ENCODE peak calls at places on chromosome 20, in five cellular contexts. M is SK-N-SH, L is left ventricle myocardium inferior, S is PC-9, B is pancreas. E is an unnamed sample.
A peak's percentile ranks its signal among the peaks of the same experiment; 100 is the strongest.

GRCh38 chr20:47493175-47493953 is 8.3 kb upstream of the NCOA3 start:
- DNase-seq in M (peak; percentile 52), L (peak; percentile 92), S (peak; percentile 89), B (peak; percentile 87), E (peak; percentile 65)

GRCh38 chr20:3420211-3420707 is 12.8 kb upstream of the DNAAF9 start:
- DNase-seq in M (no peak), L (peak; percentile 39), S (no peak), B (no peak), E (peak; percentile 93)

GRCh38 chr20:6075428-6076219 is 21.8 kb upstream of the LRRN4 start:
- DNase-seq in M (no peak), L (peak; percentile 43), S (no peak), B (no peak), E (no peak)

GRCh38 chr20:3413393-3413889 is 6.0 kb upstream of the DNAAF9 start:
- DNase-seq in M (no peak), L (no peak), S (no peak), B (no peak), E (no peak)

GRCh38 chr20:34181484-34181883 is 59.7 kb upstream of the ASIP start:
- DNase-seq in M (no peak), L (no peak), S (no peak), B (no peak), E (no peak)

GRCh38 chr20:23133560-23133998 is 47.5 kb upstream of the CD93 start:
- DNase-seq in M (no peak), L (no peak), S (no peak), B (no peak), E (no peak)

GRCh38 chr20:6665621-6666345 is 101.7 kb upstream of the BMP2 start:
- DNase-seq in M (no peak), L (no peak), S (no peak), B (no peak), E (no peak)

GRCh38 chr20:32474967-32475819 is 109.9 kb downstream of the NOL4L start:
- DNase-seq in M (peak; percentile 59), L (peak; percentile 92), S (peak; percentile 99), B (peak; percentile 85), E (no peak)

GRCh38 chr20:30284533-30284932 is 972.9 kb upstream of the DEFB115 start:
- DNase-seq in M (peak; percentile 27), L (no peak), S (no peak), B (no peak), E (no peak)

GRCh38 chr20:53550590-53551187 is 43.0 kb downstream of the ZNF217 start:
- DNase-seq in M (no peak), L (no peak), S (no peak), B (no peak), E (no peak)

GRCh38 chr20:8447262-8448120 is 315.4 kb downstream of the PLCB1 start:
- DNase-seq in M (no peak), L (no peak), S (no peak), B (no peak), E (no peak)

DNA sequence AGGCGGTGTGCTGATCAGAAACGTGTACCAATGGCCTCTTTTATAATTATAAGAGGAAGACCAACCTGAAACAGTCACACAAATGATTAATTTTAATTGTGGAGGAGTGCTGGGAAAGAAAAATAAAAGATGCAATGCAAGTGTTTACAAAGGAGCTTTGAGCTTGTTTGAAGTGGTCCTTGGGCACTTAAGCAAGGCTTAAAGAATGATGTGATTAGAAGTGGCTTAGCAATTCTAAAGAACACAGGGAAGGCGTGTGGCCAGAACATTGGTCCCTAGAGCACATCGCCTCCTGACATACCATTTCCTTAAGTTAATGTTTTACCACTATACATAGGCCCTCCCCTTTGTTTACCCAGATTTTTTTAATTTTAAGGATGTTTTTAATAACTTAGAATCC is 26.1 kb downstream of the PTPN1 start:
- DNase-seq in M (no peak), L (no peak), S (no peak), B (no peak), E (no peak)
- H3K27ac ChIP-seq in M (no peak overlapping the region), L (no peak overlapping the region), S (no peak overlapping the region), B (no peak overlapping the region), E (no peak overlapping the region)

GRCh38 chr20:62962891-62963613 is 10.5 kb downstream of the SLC17A9 start:
- DNase-seq in M (no peak), L (no peak), S (no peak), B (no peak), E (no peak)
- H3K4me1 ChIP-seq in M (no peaks in the 10 kb centered on the region), L (no peaks in the 10 kb centered on the region), S (no peaks in the 10 kb centered on the region), B (no peaks in the 10 kb centered on the region), E (no peaks in the 10 kb centered on the region)

GRCh38 chr20:49412953-49413352 is 69.5 kb downstream of the KCNB1 start:
- DNase-seq in M (no peak), L (no peak), S (no peak), B (no peak), E (no peak)

GRCh38 chr20:49412254-49412653 is 70.2 kb downstream of the KCNB1 start:
- DNase-seq in M (no peak), L (no peak), S (no peak), B (no peak), E (no peak)

GRCh38 chr20:49413677-49414076 is 68.8 kb downstream of the KCNB1 start:
- DNase-seq in M (no peak), L (no peak), S (no peak), B (no peak), E (no peak)

GRCh38 chr20:49415664-49416044 is 66.8 kb downstream of the KCNB1 start:
- DNase-seq in M (no peak), L (no peak), S (no peak), B (no peak), E (no peak)

DNA sequence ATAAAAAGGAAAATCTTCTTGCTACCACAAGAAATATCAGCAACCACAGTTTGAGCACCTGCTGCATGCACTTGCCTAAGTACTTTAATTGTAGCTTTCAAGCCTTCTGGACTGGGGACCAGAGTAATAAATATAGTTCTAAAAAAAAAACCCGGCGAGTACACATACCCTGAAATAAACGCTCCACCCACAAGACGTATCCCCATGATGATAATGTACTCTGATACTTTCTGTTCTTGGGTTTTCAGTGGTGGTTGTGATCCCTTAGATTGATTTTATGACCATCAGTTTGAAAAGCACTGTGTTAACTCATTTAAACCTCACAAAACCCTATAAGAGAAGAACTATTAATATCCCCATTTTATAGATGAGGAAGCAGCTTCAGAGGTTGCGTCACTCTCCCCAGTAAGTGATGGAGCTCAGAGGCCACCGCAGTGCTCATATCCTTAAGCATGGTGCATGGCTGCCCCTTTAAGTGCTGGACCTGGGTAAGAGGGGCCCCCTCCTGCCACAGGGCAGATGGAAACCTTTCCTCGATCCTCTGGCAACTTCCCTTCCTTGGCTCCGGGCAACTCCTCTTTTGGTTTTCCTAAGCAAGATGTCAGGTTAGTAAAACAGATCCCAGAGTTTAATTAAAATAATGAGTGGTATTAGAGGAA is 67.3 kb downstream of the KCNB1 start:
- DNase-seq in M (no peak), L (no peak), S (no peak), B (no peak), E (no peak)
- H3K27ac ChIP-seq in M (no peak overlapping the region), L (peak overlapping the region; percentile 40), S (no peak overlapping the region), B (no peak overlapping the region), E (no peak overlapping the region)

DNA sequence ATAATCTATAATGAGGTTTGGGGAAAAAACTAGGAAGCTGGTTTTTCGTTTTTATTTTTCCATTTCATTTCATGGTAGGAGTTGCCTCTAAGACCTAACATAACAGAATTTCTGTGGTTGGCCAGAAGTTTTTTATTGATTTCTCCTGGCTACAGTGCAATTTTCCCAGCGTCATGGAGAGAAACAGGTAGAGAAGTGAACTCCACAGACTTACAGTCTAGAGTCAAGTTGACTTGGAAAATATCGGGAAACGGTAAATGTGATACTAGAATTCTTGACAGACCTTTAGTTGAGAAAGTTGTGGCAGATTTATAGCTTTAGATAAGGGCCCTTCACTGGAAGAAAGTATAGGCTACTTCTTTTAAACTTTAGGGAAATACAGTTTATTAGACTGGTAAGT is 238.3 kb downstream of the DOK5 start:
- DNase-seq in M (no peak), L (no peak), S (no peak), B (no peak), E (no peak)
- H3K4me1 ChIP-seq in M (no peaks in the 10 kb centered on the region), L (no peaks in the 10 kb centered on the region), S (no peaks in the 10 kb centered on the region), B (peaks cover 28% of the 10 kb centered on the region), E (no peaks in the 10 kb centered on the region)

GRCh38 chr20:63574156-63574828 is at the start of gene HELZ2:
- DNase-seq in M (peak; percentile 90), L (peak; percentile 82), S (peak; percentile 67), B (peak; percentile 87), E (peak; percentile 14)
- H3K27ac ChIP-seq in M (peak within 1 kb of the TSS; percentile 71), L (peak within 1 kb of the TSS; percentile 90), S (no peak within 1 kb of the TSS), B (peak within 1 kb of the TSS; percentile 53), E (peak within 1 kb of the TSS; percentile 84)